ENCODE peak calls at places on chromosomes 5 and 9, in seven cellular contexts. A is prostate gland, Q is IMR-90, T is heart left ventricle, H is right lobe of liver, P is suprapubic skin, G is breast epithelium. V is an unnamed sample.

GRCh38 chr5:134224905-134225779 is 731 bp downstream of the PPP2CA start:
- DNase-seq in A (peak), Q (peak), T (peak), H (peak), P (peak), G (peak), V (peak)

GRCh38 chr5:139954462-139954861 is 88.6 kb downstream of the NRG2 start:
- DNase-seq in A (no peak), Q (no peak), T (no peak), H (no peak), P (no peak), G (no peak), V (no peak)

GRCh38 chr5:93078082-93079038 is 502.7 kb downstream of the NR2F1-AS1 start:
- DNase-seq in A (peak), Q (peak), T (peak), H (no peak), P (no peak), G (peak), V (peak)

GRCh38 chr9:6383551-6384225 is 29.3 kb upstream of the UHRF2 start:
- DNase-seq in A (no peak), Q (peak), T (no peak), H (no peak), P (no peak), G (no peak), V (no peak)

GRCh38 chr9:27632254-27632653 is 59.0 kb upstream of the C9orf72 start:
- DNase-seq in A (no peak), Q (no peak), T (no peak), H (no peak), P (no peak), G (no peak), V (no peak)

GRCh38 chr9:75200892-75201470 is 112.7 kb downstream of the OSTF1 start:
- DNase-seq in A (peak), Q (peak), T (no peak), H (no peak), P (no peak), G (no peak), V (no peak)

GRCh38 chr5:32773944-32774343 is 62.8 kb downstream of the NPR3 start:
- DNase-seq in A (no peak), Q (no peak), T (no peak), H (no peak), P (no peak), G (no peak), V (no peak)

GRCh38 chr9:20808002-20808401 is 123.9 kb downstream of the FOCAD start:
- DNase-seq in A (no peak), Q (no peak), T (no peak), H (no peak), P (no peak), G (no peak), V (no peak)

GRCh38 chr9:38073882-38074281 is 4.9 kb upstream of the SHB start:
- DNase-seq in A (no peak), Q (no peak), T (no peak), H (no peak), P (no peak), G (no peak), V (no peak)

GRCh38 chr5:78162253-78162862 is 132.1 kb downstream of the AP3B1 start:
- DNase-seq in A (no peak), Q (peak), T (no peak), H (no peak), P (no peak), G (no peak), V (no peak)

GRCh38 chr5:36041537-36041845 is 25.2 kb downstream of the UGT3A2 start:
- DNase-seq in A (no peak), Q (no peak), T (no peak), H (no peak), P (no peak), G (no peak), V (no peak)
- TF ChIP-seq CTCF in A (no peak), Q (no peak), T (no peak), H (peak), P (no peak), G (no peak), V (no peak)

DNA sequence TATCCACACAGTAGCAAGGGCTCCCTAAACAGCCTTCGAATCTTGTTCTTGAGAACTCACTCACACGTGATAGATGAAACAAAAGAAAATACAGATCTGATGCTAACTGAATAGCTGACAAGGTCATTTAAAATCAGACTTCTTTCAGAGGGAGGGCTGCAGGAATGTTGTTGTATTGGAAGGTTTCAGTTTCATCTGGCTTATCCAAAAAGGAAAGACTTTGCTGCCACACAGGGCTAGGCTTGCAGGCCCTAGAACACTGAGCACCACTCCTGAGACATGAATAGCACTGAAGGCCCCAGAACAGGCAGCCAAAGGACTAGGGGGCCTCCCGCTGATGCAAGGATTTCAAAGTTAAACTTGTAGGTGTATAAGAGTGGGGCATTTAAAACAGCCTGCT is 3.1 kb downstream of the CD180 start:
- DNase-seq in A (no peak), Q (no peak), T (no peak), H (no peak), P (no peak), G (no peak), V (no peak)
- H3K27ac ChIP-seq in A (peak), Q (no peak), T (peak), H (no peak), P (no peak), G (peak), V (peak)

GRCh38 chr9:134180786-134181647 is 16.7 kb upstream of the RNU6ATAC start:
- DNase-seq in A (no peak), Q (no peak), T (peak), H (no peak), P (peak), G (no peak), V (no peak)
- TF ChIP-seq POLR2A in A (no peak), Q (no peak), T (no peak), H (no peak), P (no peak), G (no peak), V (no peak)

GRCh38 chr5:174167080-174167910 is 121.8 kb downstream of the NSG2 start:
- DNase-seq in A (no peak), Q (no peak), T (no peak), H (no peak), P (no peak), G (no peak), V (no peak)
- TF ChIP-seq CTCF in A (no peak), Q (no peak), T (no peak), H (no peak), P (no peak), G (no peak), V (no peak)

GRCh38 chr5:148831590-148832565 is 5.5 kb downstream of the ADRB2 start:
- DNase-seq in A (peak), Q (no peak), T (no peak), H (no peak), P (no peak), G (peak), V (no peak)
- H3K27ac ChIP-seq in A (peak), Q (no peak), T (peak), H (no peak), P (no peak), G (peak), V (no peak)

DNA sequence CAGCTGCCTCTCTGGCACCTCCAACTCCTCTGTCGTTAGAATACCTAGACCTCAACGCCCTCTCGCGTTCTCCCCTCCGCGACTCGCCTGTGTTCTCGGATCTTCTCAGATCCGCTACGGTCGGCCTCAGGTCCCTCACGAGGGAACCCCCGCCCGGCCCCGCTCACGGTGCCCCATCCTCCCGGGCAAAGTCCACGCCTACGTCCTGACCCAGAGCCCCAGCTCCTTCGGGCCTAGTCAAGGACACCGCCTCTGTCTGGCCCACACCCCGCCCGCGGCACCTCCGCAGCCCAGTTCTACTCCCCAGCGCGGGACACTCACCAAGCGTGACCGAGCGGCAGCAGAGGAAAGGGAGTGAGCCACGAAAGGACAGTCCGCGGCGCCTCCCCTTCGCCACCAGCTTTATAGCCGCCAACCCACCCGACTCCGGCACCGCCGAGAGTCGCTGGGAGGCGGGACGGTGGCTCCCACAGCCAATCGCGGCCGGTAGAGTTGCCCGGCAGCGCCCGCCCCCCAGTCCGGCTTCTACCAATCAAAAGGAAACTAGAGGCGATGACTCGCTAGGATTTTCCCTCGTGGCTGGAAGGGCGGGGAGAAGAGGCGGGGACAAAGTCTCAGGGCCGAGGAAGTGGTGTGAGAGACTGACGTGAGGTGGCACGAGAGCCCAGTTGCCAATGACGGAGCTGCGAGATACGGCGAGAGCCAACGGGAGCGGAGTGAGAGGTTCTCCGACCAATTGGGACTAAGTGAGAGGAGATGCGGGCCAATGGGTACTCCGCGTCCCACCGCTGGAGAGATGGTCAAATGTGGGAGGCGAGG is at the start of gene HMGCS1:
- DNase-seq in A (peak), Q (peak), T (peak), H (peak), P (peak), G (peak), V (peak)
- TF ChIP-seq POLR2A in A (peak), Q (peak), T (peak), H (peak), P (peak), G (peak), V (peak)

V was measured in uterus.